ENCODE peak calls at places on chromosomes 11 and 22, in five cellular contexts. One of them, this sample, is unnamed.

GRCh38 chr22:30188911-30189310 is 57.6 kb downstream of the LIF start:
- DNase-seq in H1: no peak
- DNase-seq in SK-N-SH: no peak
- DNase-seq in K562: no peak
- DNase-seq in HCT116: no peak
- DNase-seq in this sample: no peak

GRCh38 chr11:71129624-71130023 is 122.8 kb downstream of the SHANK2 start:
- DNase-seq in HCT116: no peak
- DNase-seq in K562: no peak
- DNase-seq in SK-N-SH: no peak
- DNase-seq in H1: no peak
- DNase-seq in this sample: no peak

GRCh38 chr11:35087648-35088047 is 51.3 kb upstream of the CD44 start:
- DNase-seq in HCT116: no peak
- DNase-seq in K562: no peak
- DNase-seq in H1: no peak
- DNase-seq in SK-N-SH: no peak
- DNase-seq in this sample: peak

GRCh38 chr11:44680982-44681597 is 45.7 kb upstream of the TSPAN18 start:
- DNase-seq in HCT116: no peak
- DNase-seq in SK-N-SH: no peak
- DNase-seq in K562: no peak
- DNase-seq in H1: no peak
- DNase-seq in this sample: no peak

GRCh38 chr11:76523147-76523546 is 78.3 kb downstream of the EMSY start:
- DNase-seq in K562: no peak
- DNase-seq in SK-N-SH: no peak
- DNase-seq in HCT116: no peak
- DNase-seq in H1: no peak
- DNase-seq in this sample: no peak

GRCh38 chr11:44525473-44526252 is 39.8 kb upstream of the CD82 start:
- DNase-seq in K562: no peak
- DNase-seq in HCT116: no peak
- DNase-seq in SK-N-SH: no peak
- DNase-seq in H1: no peak
- DNase-seq in this sample: no peak

GRCh38 chr11:86303257-86303656 is 1.2 kb downstream of the HIKESHI start:
- DNase-seq in K562: no peak
- DNase-seq in HCT116: no peak
- DNase-seq in H1: no peak
- DNase-seq in SK-N-SH: no peak
- DNase-seq in this sample: peak

GRCh38 chr11:58675344-58676155 is 53.1 kb downstream of the CNTF start:
- DNase-seq in K562: peak
- DNase-seq in SK-N-SH: peak
- DNase-seq in HCT116: peak
- DNase-seq in H1: peak
- DNase-seq in this sample: peak

GRCh38 chr11:78228467-78228866 is 39.7 kb downstream of the USP35 start:
- DNase-seq in H1: no peak
- DNase-seq in K562: peak
- DNase-seq in HCT116: peak
- DNase-seq in SK-N-SH: peak
- DNase-seq in this sample: peak

GRCh38 chr22:23695141-23695540 is 4.3 kb downstream of the RGL4 start:
- DNase-seq in HCT116: no peak
- DNase-seq in H1: no peak
- DNase-seq in SK-N-SH: no peak
- DNase-seq in K562: no peak
- DNase-seq in this sample: no peak

GRCh38 chr22:23697031-23697970 is 6.5 kb downstream of the RGL4 start:
- DNase-seq in SK-N-SH: no peak
- DNase-seq in HCT116: no peak
- DNase-seq in H1: no peak
- DNase-seq in K562: no peak
- DNase-seq in this sample: no peak

GRCh38 chr22:23698094-23698493 is 7.3 kb downstream of the RGL4 start:
- DNase-seq in HCT116: no peak
- DNase-seq in K562: no peak
- DNase-seq in SK-N-SH: no peak
- DNase-seq in H1: no peak
- DNase-seq in this sample: no peak

GRCh38 chr22:23695748-23696325 is 5.0 kb downstream of the RGL4 start:
- DNase-seq in HCT116: no peak
- DNase-seq in H1: no peak
- DNase-seq in K562: no peak
- DNase-seq in SK-N-SH: no peak
- DNase-seq in this sample: no peak

GRCh38 chr22:23696326-23696851 is 5.6 kb downstream of the RGL4 start:
- DNase-seq in H1: no peak
- DNase-seq in K562: no peak
- DNase-seq in HCT116: no peak
- DNase-seq in SK-N-SH: no peak
- DNase-seq in this sample: no peak
- H2AFZ ChIP-seq in H1: no peak
- H2AFZ ChIP-seq in K562: no peak
- H2AFZ ChIP-seq in HCT116: no peak
- H2AFZ ChIP-seq in SK-N-SH: no peak
- H2AFZ ChIP-seq in this sample: no peak

GRCh38 chr11:69166186-69167115 is 10.7 kb downstream of the SMIM38 start:
- DNase-seq in K562: peak
- DNase-seq in HCT116: peak
- DNase-seq in H1: peak
- DNase-seq in SK-N-SH: peak
- DNase-seq in this sample: peak
- TF ChIP-seq POLR2AphosphoS5 in K562: no peak
- TF ChIP-seq POLR2AphosphoS5 in HCT116: no peak
- TF ChIP-seq POLR2AphosphoS5 in H1: no peak
- TF ChIP-seq POLR2AphosphoS5 in SK-N-SH: no peak
- TF ChIP-seq POLR2AphosphoS5 in this sample: no peak

DNA sequence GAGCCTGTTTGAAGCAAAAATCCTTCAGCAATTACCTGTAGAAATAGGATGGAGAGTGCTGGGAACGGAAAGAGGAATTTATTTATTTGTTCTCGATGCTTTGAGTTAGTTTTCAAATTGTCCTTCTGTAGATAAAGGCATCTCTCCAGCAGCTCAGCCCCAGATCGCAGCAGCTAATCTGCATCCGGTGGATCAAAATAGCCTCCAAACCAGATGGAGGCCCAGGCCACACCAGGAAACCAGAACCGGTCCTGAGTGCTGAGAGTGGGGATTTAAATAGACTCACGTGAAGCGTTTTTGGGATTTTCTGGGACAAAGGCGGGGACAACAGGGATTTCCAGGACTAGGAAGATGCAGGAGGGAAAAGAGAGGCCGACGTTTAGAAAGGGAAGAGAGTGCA is 148.5 kb downstream of the TRIM29 start:
- DNase-seq in K562: no peak
- DNase-seq in H1: no peak
- DNase-seq in SK-N-SH: no peak
- DNase-seq in HCT116: no peak
- DNase-seq in this sample: no peak
- H2AFZ ChIP-seq in K562: no peak
- H2AFZ ChIP-seq in H1: no peak
- H2AFZ ChIP-seq in SK-N-SH: no peak
- H2AFZ ChIP-seq in HCT116: no peak
- H2AFZ ChIP-seq in this sample: no peak

GRCh38 chr11:66659785-66660184 is 17.9 kb downstream of the RBM4B start:
- DNase-seq in HCT116: no peak
- DNase-seq in H1: no peak
- DNase-seq in SK-N-SH: no peak
- DNase-seq in K562: no peak
- DNase-seq in this sample: no peak
- TF ChIP-seq POLR2AphosphoS5 in HCT116: no peak
- TF ChIP-seq POLR2AphosphoS5 in H1: no peak
- TF ChIP-seq POLR2AphosphoS5 in SK-N-SH: no peak
- TF ChIP-seq POLR2AphosphoS5 in K562: no peak
- TF ChIP-seq POLR2AphosphoS5 in this sample: no peak

DNA sequence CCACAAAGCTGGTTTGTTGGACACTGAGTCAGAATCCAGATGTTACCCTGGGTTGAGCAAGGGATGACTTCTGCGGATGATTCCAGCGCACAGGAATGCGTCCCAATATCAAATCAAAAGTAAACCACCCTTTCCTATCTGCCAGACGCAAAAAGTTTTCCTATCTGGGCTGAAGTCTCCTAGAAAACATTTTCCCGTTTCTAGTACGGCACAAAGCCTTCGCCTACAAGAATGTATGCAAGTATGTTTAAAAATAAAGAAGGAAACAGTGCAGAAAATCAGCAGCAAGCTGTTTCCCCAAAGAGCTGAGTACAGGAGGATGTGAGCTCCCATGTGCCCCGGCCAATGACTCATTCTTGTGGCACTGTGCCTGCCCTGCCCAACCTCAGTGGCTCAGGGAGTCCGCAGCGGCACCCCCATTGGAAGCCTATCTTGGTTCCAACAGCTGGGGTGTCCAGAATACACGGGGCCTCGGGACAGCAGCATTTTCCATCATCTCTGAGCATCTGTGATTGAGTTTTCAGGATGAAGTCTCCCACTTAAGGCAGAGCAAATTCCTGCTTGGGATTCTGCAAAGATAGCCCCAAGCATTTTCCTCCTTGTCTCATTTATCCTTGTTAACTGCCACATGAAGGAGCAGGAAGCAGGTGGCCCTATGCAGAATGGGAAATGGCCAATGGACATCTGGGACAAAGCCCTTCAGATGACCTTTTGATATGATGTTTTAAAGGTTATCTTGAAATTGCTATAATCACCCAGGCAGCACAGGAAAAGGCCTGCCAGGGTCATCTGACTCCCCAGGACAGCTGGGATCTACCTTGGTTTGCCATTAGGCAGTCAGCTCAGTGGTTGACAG is 17.5 kb downstream of the KCNJ5 start:
- DNase-seq in SK-N-SH: peak
- DNase-seq in K562: no peak
- DNase-seq in H1: no peak
- DNase-seq in HCT116: peak
- DNase-seq in this sample: peak
- H2AFZ ChIP-seq in SK-N-SH: no peak
- H2AFZ ChIP-seq in K562: no peak
- H2AFZ ChIP-seq in H1: no peak
- H2AFZ ChIP-seq in HCT116: peak
- H2AFZ ChIP-seq in this sample: peak

GRCh38 chr11:117627259-117627658 is 169.8 kb downstream of the DSCAML1 start:
- DNase-seq in H1: no peak
- DNase-seq in K562: no peak
- DNase-seq in SK-N-SH: no peak
- DNase-seq in HCT116: no peak
- DNase-seq in this sample: no peak
- TF ChIP-seq POLR2AphosphoS5 in H1: no peak
- TF ChIP-seq POLR2AphosphoS5 in K562: no peak
- TF ChIP-seq POLR2AphosphoS5 in SK-N-SH: no peak
- TF ChIP-seq POLR2AphosphoS5 in HCT116: no peak
- TF ChIP-seq POLR2AphosphoS5 in this sample: no peak

GRCh38 chr11:119805663-119806062 is 76.7 kb upstream of the NECTIN1 start:
- DNase-seq in HCT116: no peak
- DNase-seq in H1: no peak
- DNase-seq in SK-N-SH: no peak
- DNase-seq in K562: no peak
- DNase-seq in this sample: no peak
- H2AFZ ChIP-seq in HCT116: no peak
- H2AFZ ChIP-seq in H1: no peak
- H2AFZ ChIP-seq in SK-N-SH: no peak
- H2AFZ ChIP-seq in K562: no peak
- H2AFZ ChIP-seq in this sample: no peak

GRCh38 chr11:90646706-90647105 is 423.9 kb upstream of the CHORDC1 start:
- DNase-seq in K562: no peak
- DNase-seq in SK-N-SH: no peak
- DNase-seq in H1: no peak
- DNase-seq in HCT116: no peak
- DNase-seq in this sample: no peak
- TF ChIP-seq POLR2AphosphoS5 in K562: no peak
- TF ChIP-seq POLR2AphosphoS5 in SK-N-SH: no peak
- TF ChIP-seq POLR2AphosphoS5 in H1: no peak
- TF ChIP-seq POLR2AphosphoS5 in HCT116: no peak
- TF ChIP-seq POLR2AphosphoS5 in this sample: no peak

GRCh38 chr11:111982019-111982464 is 43.2 kb upstream of the DLAT start:
- DNase-seq in K562: peak
- DNase-seq in HCT116: peak
- DNase-seq in H1: peak
- DNase-seq in SK-N-SH: peak
- DNase-seq in this sample: peak
- H2AFZ ChIP-seq in K562: peak
- H2AFZ ChIP-seq in HCT116: no peak
- H2AFZ ChIP-seq in H1: no peak
- H2AFZ ChIP-seq in SK-N-SH: no peak
- H2AFZ ChIP-seq in this sample: no peak

This sample was measured in endothelial cell of umbilical vein.